ENCODE peak calls at places on chromosomes 13 and 19, in five cellular contexts. J is K562, K is HepG2, O is GM12878, F is H1. M is an unnamed sample.

GRCh38 chr19:2186071-2186846 is 22.5 kb downstream of the DOT1L start:
- DNase-seq in K (no peak), J (no peak), O (no peak), F (no peak), M (no peak)

GRCh38 chr19:31600731-31601295 is 251.6 kb upstream of the TSHZ3 start:
- DNase-seq in F (no peak), O (no peak), J (no peak), K (no peak), M (no peak)

GRCh38 chr13:35475960-35476943 is at the start of gene MAB21L1:
- DNase-seq in F (peak), O (no peak), J (no peak), K (no peak), M (no peak)

GRCh38 chr13:96993660-96994029 is 631 bp downstream of the OXGR1 start:
- DNase-seq in O (no peak), F (no peak), K (no peak), J (no peak), M (no peak)

GRCh38 chr19:14746891-14747290 is 31.5 kb downstream of the ADGRE2 start:
- DNase-seq in K (no peak), J (no peak), F (no peak), O (no peak), M (no peak)

GRCh38 chr19:35509018-35509652 is 4.3 kb downstream of the DMKN start:
- DNase-seq in J (peak), O (peak), K (peak), F (peak), M (peak)

GRCh38 chr13:99828114-99828513 is 143.5 kb downstream of the ZIC5 start:
- DNase-seq in J (no peak), O (peak), K (no peak), F (no peak), M (no peak)

GRCh38 chr19:53183146-53183545 is 10.0 kb downstream of the ZNF665 start:
- DNase-seq in F (no peak), J (no peak), O (no peak), K (no peak), M (no peak)

GRCh38 chr19:16273005-16273404 is 51.6 kb upstream of the KLF2 start:
- DNase-seq in O (no peak), F (no peak), J (no peak), K (no peak), M (no peak)

GRCh38 chr19:35757231-35757748 is 461 bp upstream of the HSPB6 start:
- DNase-seq in O (no peak), K (peak), F (no peak), J (peak), M (no peak)

GRCh38 chr19:43784981-43785808 is 4.4 kb upstream of the KCNN4 start:
- DNase-seq in O (no peak), K (peak), J (peak), F (peak), M (peak)

GRCh38 chr13:44052843-44053607 is 173.3 kb downstream of the LACC1 start:
- DNase-seq in K (no peak), J (no peak), O (no peak), F (peak), M (peak)

GRCh38 chr13:112711528-112712265 is 21.9 kb downstream of the ATP11A start:
- DNase-seq in O (no peak), J (peak), K (peak), F (peak), M (peak)

GRCh38 chr19:22523940-22524339 is 101.8 kb upstream of the ZNF98 start:
- DNase-seq in O (no peak), F (no peak), J (no peak), K (no peak), M (no peak)

GRCh38 chr13:108226184-108226583 is 8.0 kb downstream of the ABHD13 start:
- DNase-seq in O (no peak), F (no peak), J (peak), K (peak), M (no peak)

GRCh38 chr19:41587101-41587837 is 11.3 kb downstream of the CEACAM21 start:
- DNase-seq in O (no peak), J (no peak), F (no peak), K (no peak), M (no peak)

GRCh38 chr19:38711726-38712153 is 32.5 kb downstream of the CAPN12 start:
- DNase-seq in J (no peak), O (no peak), K (no peak), F (no peak), M (no peak)

GRCh38 chr19:42634409-42635232 is 39.9 kb upstream of the CEACAM8 start:
- DNase-seq in O (no peak), K (peak), J (peak), F (peak), M (peak)

GRCh38 chr19:1290699-1291651 is 5.3 kb downstream of the EFNA2 start:
- DNase-seq in J (no peak), K (peak), F (no peak), O (no peak), M (no peak)

GRCh38 chr19:10191347-10191746 is 3.4 kb downstream of the DNMT1 start:
- DNase-seq in F (no peak), J (no peak), K (peak), O (no peak), M (no peak)

GRCh38 chr19:51296331-51297093 is 14.9 kb upstream of the IGLON5 start:
- DNase-seq in O (no peak), K (peak), F (peak), J (peak), M (peak)

GRCh38 chr13:34933786-34934185 is 8.3 kb upstream of the NBEA start:
- DNase-seq in F (no peak), J (no peak), O (no peak), K (no peak), M (no peak)

GRCh38 chr13:40127476-40127875 is 472.0 kb downstream of the COG6 start:
- DNase-seq in K (no peak), F (no peak), O (no peak), J (no peak), M (no peak)

GRCh38 chr13:31119966-31120733 is 41.6 kb downstream of the HSPH1 start:
- DNase-seq in J (no peak), O (no peak), F (peak), K (no peak), M (no peak)
- TF ChIP-seq ATF2 in J (no peak), O (no peak), F (no peak), K (no peak), M (no peak)

GRCh38 chr13:97999653-98000052 is 46.2 kb downstream of the IPO5 start:
- DNase-seq in F (no peak), O (no peak), K (no peak), J (no peak), M (no peak)
- TF ChIP-seq ATF2 in F (no peak), O (no peak), K (no peak), J (no peak), M (no peak)

DNA sequence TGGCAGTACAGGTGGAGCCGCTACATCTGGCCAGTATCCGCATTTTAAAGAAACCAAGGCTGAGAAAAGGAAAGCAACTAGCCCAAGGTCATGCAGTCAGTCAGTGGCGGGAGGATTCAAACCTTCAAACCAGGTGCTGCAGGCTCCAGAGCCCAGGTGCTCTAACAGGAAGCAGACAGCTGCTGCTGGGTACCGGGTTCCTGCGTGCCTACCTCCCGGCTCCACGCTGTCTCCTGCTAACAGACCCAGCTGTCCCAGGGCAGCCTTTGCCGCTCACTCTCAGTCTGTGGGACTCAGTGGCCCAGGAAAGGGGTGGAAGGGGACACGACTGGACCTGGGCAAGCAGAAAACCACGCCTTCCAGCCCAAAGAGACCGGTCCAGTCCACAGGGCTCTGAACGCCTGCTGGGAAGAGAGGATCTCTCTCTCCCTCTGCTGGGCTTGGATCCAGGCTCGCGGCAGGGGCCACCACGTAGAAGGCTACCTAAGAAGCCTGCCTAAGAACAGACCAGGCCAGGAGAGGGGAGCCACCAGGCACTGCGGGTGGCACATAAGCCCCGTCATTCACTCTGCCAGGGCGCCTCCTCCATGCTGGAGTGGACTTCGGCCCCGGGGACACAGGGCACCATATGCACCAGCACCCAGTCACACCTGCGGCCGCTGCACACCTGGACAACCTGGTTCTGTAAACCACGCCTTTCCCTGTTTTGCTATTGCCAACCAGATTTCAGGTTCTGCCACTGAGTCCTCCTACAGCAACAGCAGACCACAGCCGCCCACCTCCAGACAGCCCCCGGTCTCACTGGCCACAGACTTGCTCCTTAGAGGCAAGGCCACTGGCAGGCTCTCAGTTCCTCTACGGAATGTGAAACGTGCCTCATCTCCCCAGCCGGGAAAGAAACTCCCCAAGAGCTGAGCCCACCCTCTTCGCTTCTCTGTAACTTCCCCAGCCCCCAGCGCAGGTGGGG is 4.6 kb downstream of the DAPK3 start:
- DNase-seq in F (no peak), J (no peak), K (no peak), O (no peak), M (no peak)
- TF ChIP-seq ATF2 in F (no peak), J (no peak), K (no peak), O (no peak), M (no peak)

DNA sequence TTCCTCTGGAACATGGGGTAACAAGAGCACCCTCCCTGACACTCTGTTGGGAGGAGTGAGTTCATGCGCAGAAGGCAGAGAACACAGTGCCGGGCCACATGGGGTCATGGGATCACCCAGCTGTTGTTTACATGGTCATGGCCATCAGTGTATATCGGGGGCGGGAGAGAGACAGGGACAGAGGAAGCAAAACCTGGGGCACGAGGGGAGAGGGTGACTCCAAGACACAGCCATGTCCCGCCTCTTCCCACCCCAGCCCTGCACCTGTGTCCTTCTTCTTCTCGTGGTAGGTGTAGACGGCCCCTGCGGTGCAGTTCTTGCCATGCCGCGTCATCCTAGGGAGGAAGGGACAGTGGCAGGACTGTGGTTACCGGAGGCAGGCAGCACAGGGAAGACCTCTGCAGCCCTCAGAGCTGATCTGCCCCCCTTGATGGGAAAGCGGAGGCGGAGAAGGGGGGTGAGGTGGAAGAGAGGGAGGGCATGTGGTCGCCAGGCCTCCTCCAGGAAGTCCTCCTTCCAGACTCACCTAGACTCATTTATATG is 19.9 kb downstream of the NOSIP start:
- DNase-seq in J (peak), F (no peak), O (no peak), K (no peak), M (no peak)
- TF ChIP-seq ATF2 in J (no peak), F (no peak), O (no peak), K (no peak), M (no peak)

GRCh38 chr19:55621673-55622231 is 2.6 kb downstream of the ZNF784 start:
- DNase-seq in J (no peak), O (no peak), F (no peak), K (no peak), M (no peak)
- TF ChIP-seq ATF2 in J (no peak), O (no peak), F (no peak), K (no peak), M (no peak)

GRCh38 chr13:26499209-26499601 is 58.3 kb upstream of the WASF3 start:
- DNase-seq in K (no peak), J (no peak), O (no peak), F (no peak), M (no peak)
- TF ChIP-seq ATF2 in K (no peak), J (no peak), O (no peak), F (no peak), M (no peak)

GRCh38 chr19:18427080-18427751 is 8.0 kb downstream of the SSBP4 start:
- DNase-seq in J (no peak), O (no peak), F (no peak), K (no peak), M (no peak)

GRCh38 chr19:18424890-18425514 is 5.8 kb downstream of the SSBP4 start:
- DNase-seq in O (no peak), J (no peak), K (no peak), F (no peak), M (no peak)

GRCh38 chr19:18426416-18426767 is 7.2 kb downstream of the SSBP4 start:
- DNase-seq in K (no peak), J (no peak), F (no peak), O (no peak), M (no peak)

GRCh38 chr19:18424122-18424889 is 5.1 kb downstream of the SSBP4 start:
- DNase-seq in K (no peak), F (no peak), J (no peak), O (no peak), M (no peak)

GRCh38 chr19:18425515-18426415 is 6.6 kb downstream of the SSBP4 start:
- DNase-seq in F (no peak), O (no peak), K (no peak), J (peak), M (no peak)
- TF ChIP-seq ATF2 in F (no peak), O (no peak), K (no peak), J (no peak), M (no peak)